ENCODE peak calls at places on chromosomes 2 and 18, in five cellular contexts. L is AG04450, T is NCI-H460, F is posterior vena cava, V is left lung. J is an unnamed sample.
A peak's percentile ranks its signal among the peaks of the same experiment; 100 is the strongest.

GRCh38 chr2:5691659-5692529 is at the start of gene SOX11:
- DNase-seq in F (no peak), L (peak; percentile 86), T (no peak), V (peak; percentile 76), J (no peak)

GRCh38 chr2:12321017-12321641 is 395.6 kb upstream of the TRIB2 start:
- DNase-seq in T (no peak), V (no peak), F (peak; percentile 86), L (peak; percentile 90), J (peak; percentile 44)

GRCh38 chr2:191265311-191266170 is 20.3 kb downstream of the MYO1B start:
- DNase-seq in T (no peak), F (peak; percentile 84), L (no peak), V (no peak), J (peak; percentile 43)

GRCh38 chr18:61901334-61901986 is 8.7 kb upstream of the RNF152 start:
- DNase-seq in T (peak; percentile 41), L (no peak), F (no peak), V (no peak), J (peak; percentile 75)

GRCh38 chr18:58447342-58448190 is 181.3 kb downstream of the ALPK2 start:
- DNase-seq in T (no peak), F (no peak), L (no peak), V (no peak), J (no peak)

GRCh38 chr18:79788096-79789085 is 9.3 kb upstream of the KCNG2 start:
- DNase-seq in V (no peak), L (no peak), T (no peak), F (peak; percentile 80), J (no peak)

GRCh38 chr18:2415656-2416055 is 155.6 kb downstream of the METTL4 start:
- DNase-seq in T (no peak), V (no peak), F (no peak), L (no peak), J (no peak)

GRCh38 chr18:62558015-62558663 is 35.3 kb downstream of the ZCCHC2 start:
- DNase-seq in T (no peak), L (no peak), V (no peak), F (no peak), J (no peak)

GRCh38 chr2:209960676-209961630 is 41.5 kb upstream of the RPE start:
- DNase-seq in L (no peak), F (no peak), V (no peak), T (peak; percentile 69), J (peak; percentile 76)

GRCh38 chr2:117691980-117692379 is 122.5 kb upstream of the DDX18 start:
- DNase-seq in T (no peak), V (no peak), F (no peak), L (no peak), J (no peak)

GRCh38 chr2:137056704-137057103 is 291.4 kb downstream of the THSD7B start:
- DNase-seq in T (no peak), V (no peak), F (no peak), L (no peak), J (no peak)

GRCh38 chr2:44522846-44523245 is 161.1 kb downstream of the CAMKMT start:
- DNase-seq in F (no peak), V (no peak), L (no peak), T (no peak), J (no peak)

GRCh38 chr2:20539776-20540586 is 93.1 kb downstream of the RHOB start:
- DNase-seq in T (no peak), F (no peak), V (peak; percentile 61), L (no peak), J (no peak)

GRCh38 chr2:20630967-20631366 is 19.9 kb downstream of the HS1BP3 start:
- DNase-seq in V (peak; percentile 20), F (no peak), L (no peak), T (no peak), J (no peak)

GRCh38 chr2:152504618-152505017 is 169.6 kb downstream of the FMNL2 start:
- DNase-seq in L (no peak), F (no peak), T (peak; percentile 28), V (no peak), J (no peak)

GRCh38 chr2:43114210-43114609 is 112.2 kb downstream of the ZFP36L2 start:
- DNase-seq in V (no peak), F (no peak), L (no peak), T (no peak), J (no peak)

GRCh38 chr2:192500550-192501200 is 305.9 kb upstream of the TMEFF2 start:
- DNase-seq in T (peak; percentile 33), L (peak; percentile 26), F (no peak), V (no peak), J (peak; percentile 92)

GRCh38 chr18:12906119-12906518 is 22.1 kb upstream of the PTPN2 start:
- DNase-seq in L (no peak), F (no peak), T (no peak), V (no peak), J (no peak)

GRCh38 chr2:240144649-240145261 is 4.3 kb upstream of the OTOS start:
- DNase-seq in V (peak; percentile 62), T (no peak), F (peak; percentile 71), L (no peak), J (no peak)

GRCh38 chr2:141714486-141714885 is 416.3 kb downstream of the LRP1B start:
- DNase-seq in F (no peak), L (no peak), T (no peak), V (no peak), J (no peak)

GRCh38 chr2:49335546-49335945 is 181.2 kb upstream of the FSHR start:
- DNase-seq in V (no peak), F (no peak), L (no peak), T (no peak), J (no peak)

GRCh38 chr2:233816334-233816733 is 38.0 kb downstream of the HJURP start:
- DNase-seq in L (no peak), T (no peak), F (peak; percentile 16), V (no peak), J (no peak)

J was measured in RKO.